ENCODE peak calls at places on chromosomes 13 and 19, in six cellular contexts. One of them, this sample, is unnamed.

GRCh38 chr13:23718916-23719470 is 148.8 kb downstream of the TNFRSF19 start:
- DNase-seq in glutamatergic neuron: no peak
- DNase-seq in brain microvascular endothelial cell: no peak
- DNase-seq in H1: no peak
- DNase-seq in endothelial cell: no peak
- DNase-seq in Peyer's patch: no peak
- DNase-seq in this sample: no peak

GRCh38 chr19:30565680-30566079 is 193.5 kb downstream of the ZNF536 start:
- DNase-seq in H1: no peak
- DNase-seq in Peyer's patch: no peak
- DNase-seq in brain microvascular endothelial cell: no peak
- DNase-seq in glutamatergic neuron: no peak
- DNase-seq in endothelial cell: no peak
- DNase-seq in this sample: no peak

GRCh38 chr13:40149611-40150283 is 494.3 kb downstream of the COG6 start:
- DNase-seq in Peyer's patch: no peak
- DNase-seq in brain microvascular endothelial cell: peak
- DNase-seq in glutamatergic neuron: no peak
- DNase-seq in endothelial cell: no peak
- DNase-seq in H1: no peak
- DNase-seq in this sample: no peak

GRCh38 chr13:107865643-107866006 is 349.7 kb downstream of the LIG4 start:
- DNase-seq in Peyer's patch: no peak
- DNase-seq in endothelial cell: no peak
- DNase-seq in H1: no peak
- DNase-seq in brain microvascular endothelial cell: no peak
- DNase-seq in glutamatergic neuron: no peak
- DNase-seq in this sample: no peak

GRCh38 chr13:107827840-107828549 is 387.3 kb downstream of the LIG4 start:
- DNase-seq in H1: no peak
- DNase-seq in glutamatergic neuron: no peak
- DNase-seq in Peyer's patch: no peak
- DNase-seq in endothelial cell: no peak
- DNase-seq in brain microvascular endothelial cell: no peak
- DNase-seq in this sample: no peak

GRCh38 chr13:99473515-99473914 is 27.8 kb upstream of the TM9SF2 start:
- DNase-seq in brain microvascular endothelial cell: no peak
- DNase-seq in Peyer's patch: no peak
- DNase-seq in endothelial cell: no peak
- DNase-seq in glutamatergic neuron: no peak
- DNase-seq in H1: no peak
- DNase-seq in this sample: no peak

GRCh38 chr19:38665950-38666661 is 18.7 kb downstream of the ACTN4 start:
- DNase-seq in H1: peak
- DNase-seq in glutamatergic neuron: no peak
- DNase-seq in Peyer's patch: no peak
- DNase-seq in endothelial cell: peak
- DNase-seq in brain microvascular endothelial cell: no peak
- DNase-seq in this sample: peak

GRCh38 chr19:38556521-38557174 is 61.1 kb downstream of the MAP4K1 start:
- DNase-seq in H1: no peak
- DNase-seq in brain microvascular endothelial cell: no peak
- DNase-seq in glutamatergic neuron: no peak
- DNase-seq in Peyer's patch: no peak
- DNase-seq in endothelial cell: no peak
- DNase-seq in this sample: no peak

GRCh38 chr19:38068851-38069250 is 155.2 kb downstream of the DPF1 start:
- DNase-seq in glutamatergic neuron: no peak
- DNase-seq in brain microvascular endothelial cell: no peak
- DNase-seq in endothelial cell: no peak
- DNase-seq in Peyer's patch: no peak
- DNase-seq in H1: no peak
- DNase-seq in this sample: no peak

GRCh38 chr13:46983881-46984280 is 87.0 kb upstream of the HTR2A start:
- DNase-seq in endothelial cell: no peak
- DNase-seq in H1: no peak
- DNase-seq in Peyer's patch: no peak
- DNase-seq in brain microvascular endothelial cell: peak
- DNase-seq in glutamatergic neuron: no peak
- DNase-seq in this sample: no peak

GRCh38 chr19:48837081-48837524 is 812 bp upstream of the HSD17B14 start:
- DNase-seq in glutamatergic neuron: peak
- DNase-seq in H1: peak
- DNase-seq in endothelial cell: peak
- DNase-seq in Peyer's patch: peak
- DNase-seq in brain microvascular endothelial cell: peak
- DNase-seq in this sample: peak

GRCh38 chr13:77298403-77298802 is 28.5 kb downstream of the MYCBP2 start:
- DNase-seq in brain microvascular endothelial cell: no peak
- DNase-seq in endothelial cell: no peak
- DNase-seq in H1: no peak
- DNase-seq in Peyer's patch: no peak
- DNase-seq in glutamatergic neuron: no peak
- DNase-seq in this sample: no peak

GRCh38 chr19:14337510-14337909 is 43.7 kb upstream of the ADGRE5 start:
- DNase-seq in brain microvascular endothelial cell: no peak
- DNase-seq in Peyer's patch: peak
- DNase-seq in H1: peak
- DNase-seq in glutamatergic neuron: no peak
- DNase-seq in endothelial cell: no peak
- DNase-seq in this sample: peak

GRCh38 chr19:754530-754929 is 3.6 kb downstream of the MISP start:
- DNase-seq in glutamatergic neuron: no peak
- DNase-seq in endothelial cell: no peak
- DNase-seq in Peyer's patch: no peak
- DNase-seq in brain microvascular endothelial cell: no peak
- DNase-seq in H1: no peak
- DNase-seq in this sample: no peak

GRCh38 chr19:10861118-10861651 is 10.2 kb upstream of the CARM1 start:
- DNase-seq in endothelial cell: peak
- DNase-seq in H1: peak
- DNase-seq in glutamatergic neuron: no peak
- DNase-seq in Peyer's patch: peak
- DNase-seq in brain microvascular endothelial cell: peak
- DNase-seq in this sample: peak

GRCh38 chr19:39940221-39940833 is 5.9 kb upstream of the FCGBP start:
- DNase-seq in glutamatergic neuron: no peak
- DNase-seq in brain microvascular endothelial cell: no peak
- DNase-seq in Peyer's patch: no peak
- DNase-seq in H1: no peak
- DNase-seq in endothelial cell: no peak
- DNase-seq in this sample: no peak

GRCh38 chr19:38401148-38401547 is 1.7 kb upstream of the FAM98C start:
- DNase-seq in H1: no peak
- DNase-seq in Peyer's patch: no peak
- DNase-seq in brain microvascular endothelial cell: peak
- DNase-seq in glutamatergic neuron: no peak
- DNase-seq in endothelial cell: peak
- DNase-seq in this sample: no peak

GRCh38 chr13:111912453-111912866 is 154.5 kb upstream of the SOX1 start:
- DNase-seq in Peyer's patch: peak
- DNase-seq in glutamatergic neuron: no peak
- DNase-seq in H1: peak
- DNase-seq in brain microvascular endothelial cell: no peak
- DNase-seq in endothelial cell: no peak
- DNase-seq in this sample: no peak

GRCh38 chr19:12664406-12665280 is 1.9 kb downstream of the MAN2B1 start:
- DNase-seq in Peyer's patch: no peak
- DNase-seq in glutamatergic neuron: no peak
- DNase-seq in H1: peak
- DNase-seq in endothelial cell: no peak
- DNase-seq in brain microvascular endothelial cell: no peak
- DNase-seq in this sample: peak

DNA sequence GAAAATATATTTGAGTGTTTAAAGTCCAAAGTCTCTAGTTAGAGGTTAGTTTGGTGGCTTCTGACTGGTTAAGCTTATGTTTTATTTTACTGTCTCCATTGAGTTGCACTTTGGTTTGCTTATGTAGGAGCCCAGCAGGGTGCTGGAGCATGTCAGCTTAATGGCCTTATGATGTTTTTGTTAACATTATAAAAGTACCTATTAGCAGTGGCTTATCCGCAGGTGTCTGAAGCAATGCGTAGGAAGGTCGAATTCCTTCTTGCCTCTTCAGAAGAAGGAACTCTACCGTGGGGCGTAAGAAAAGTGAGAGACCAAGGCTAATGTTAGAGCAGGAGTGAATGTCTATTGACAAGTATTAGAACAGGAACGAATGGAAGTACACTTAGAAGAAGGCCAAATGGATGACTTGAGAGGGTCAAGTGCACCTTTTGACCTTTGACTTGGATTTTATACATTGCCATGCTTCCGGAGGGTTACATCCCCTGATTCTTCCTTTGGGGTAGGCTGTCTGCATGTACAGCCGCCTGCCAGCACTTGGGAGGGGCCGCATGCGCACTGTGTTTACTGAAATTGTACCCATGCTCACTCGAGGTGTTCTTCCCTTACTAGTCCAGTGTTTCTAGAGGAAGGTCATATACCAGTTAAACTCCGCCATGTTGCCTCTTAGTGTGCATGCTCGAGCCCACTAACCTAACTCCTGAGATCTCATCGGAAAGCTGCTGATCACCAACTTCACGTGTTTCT is 793.9 kb upstream of the PCDH9 start:
- DNase-seq in brain microvascular endothelial cell: no peak
- DNase-seq in H1: no peak
- DNase-seq in glutamatergic neuron: no peak
- DNase-seq in Peyer's patch: no peak
- DNase-seq in endothelial cell: no peak
- DNase-seq in this sample: no peak
- TF ChIP-seq CTCF in brain microvascular endothelial cell: no peak
- TF ChIP-seq CTCF in H1: no peak
- TF ChIP-seq CTCF in glutamatergic neuron: no peak
- TF ChIP-seq CTCF in Peyer's patch: no peak
- TF ChIP-seq CTCF in endothelial cell: no peak
- TF ChIP-seq CTCF in this sample: no peak

GRCh38 chr19:47652285-47652684 is 43.4 kb downstream of the BICRA start:
- DNase-seq in Peyer's patch: no peak
- DNase-seq in endothelial cell: no peak
- DNase-seq in brain microvascular endothelial cell: no peak
- DNase-seq in glutamatergic neuron: no peak
- DNase-seq in H1: no peak
- DNase-seq in this sample: no peak

GRCh38 chr19:47650695-47651094 is 41.8 kb downstream of the BICRA start:
- DNase-seq in glutamatergic neuron: peak
- DNase-seq in H1: no peak
- DNase-seq in endothelial cell: no peak
- DNase-seq in brain microvascular endothelial cell: no peak
- DNase-seq in Peyer's patch: no peak
- DNase-seq in this sample: no peak

GRCh38 chr19:47651132-47651531 is 42.2 kb downstream of the BICRA start:
- DNase-seq in H1: no peak
- DNase-seq in endothelial cell: no peak
- DNase-seq in brain microvascular endothelial cell: no peak
- DNase-seq in Peyer's patch: no peak
- DNase-seq in glutamatergic neuron: no peak
- DNase-seq in this sample: no peak

GRCh38 chr19:47649588-47649987 is 40.7 kb downstream of the BICRA start:
- DNase-seq in glutamatergic neuron: no peak
- DNase-seq in Peyer's patch: no peak
- DNase-seq in endothelial cell: no peak
- DNase-seq in H1: no peak
- DNase-seq in brain microvascular endothelial cell: no peak
- DNase-seq in this sample: no peak

GRCh38 chr19:47651691-47652090 is 42.8 kb downstream of the BICRA start:
- DNase-seq in endothelial cell: no peak
- DNase-seq in brain microvascular endothelial cell: no peak
- DNase-seq in H1: no peak
- DNase-seq in Peyer's patch: no peak
- DNase-seq in glutamatergic neuron: no peak
- DNase-seq in this sample: no peak
- TF ChIP-seq CTCF in endothelial cell: no peak
- TF ChIP-seq CTCF in brain microvascular endothelial cell: peak
- TF ChIP-seq CTCF in H1: peak
- TF ChIP-seq CTCF in Peyer's patch: no peak
- TF ChIP-seq CTCF in glutamatergic neuron: no peak
- TF ChIP-seq CTCF in this sample: no peak

DNA sequence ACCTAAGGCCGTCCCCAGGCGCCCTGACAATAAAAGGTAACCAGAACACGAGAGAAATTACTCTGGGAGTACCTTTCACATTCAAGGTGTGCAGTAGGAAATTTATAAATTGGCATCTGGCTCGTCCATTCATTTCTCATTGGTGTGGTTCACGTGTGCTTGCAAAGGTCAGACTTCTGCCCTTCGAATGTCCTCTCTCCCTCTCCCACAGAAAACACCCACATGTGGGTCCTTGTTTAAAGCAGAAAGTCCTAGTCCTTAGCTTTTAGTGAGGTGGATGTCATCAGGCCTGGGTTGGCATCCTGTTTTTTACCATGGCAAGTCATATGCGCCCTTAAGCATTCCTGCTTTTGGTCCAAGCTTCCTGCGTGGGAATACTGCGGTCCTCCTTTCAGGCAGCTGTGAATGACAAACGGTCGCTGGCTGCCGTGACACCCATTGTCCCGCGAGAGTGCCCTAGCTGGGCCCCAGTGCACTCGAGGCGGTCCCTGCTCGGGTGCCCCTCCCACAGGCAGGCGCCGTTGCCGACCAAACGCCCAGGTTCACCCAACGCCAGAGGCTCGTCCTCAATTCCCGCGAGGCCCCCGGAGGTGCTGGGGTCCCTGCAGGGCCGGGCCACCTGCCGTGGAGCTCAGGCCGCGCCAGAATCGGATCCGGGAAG is at the start of gene NUDT19:
- DNase-seq in brain microvascular endothelial cell: peak
- DNase-seq in H1: peak
- DNase-seq in endothelial cell: no peak
- DNase-seq in glutamatergic neuron: peak
- DNase-seq in Peyer's patch: peak
- DNase-seq in this sample: peak
- TF ChIP-seq CTCF in brain microvascular endothelial cell: no peak
- TF ChIP-seq CTCF in H1: no peak
- TF ChIP-seq CTCF in endothelial cell: no peak
- TF ChIP-seq CTCF in glutamatergic neuron: no peak
- TF ChIP-seq CTCF in Peyer's patch: no peak
- TF ChIP-seq CTCF in this sample: no peak

DNA sequence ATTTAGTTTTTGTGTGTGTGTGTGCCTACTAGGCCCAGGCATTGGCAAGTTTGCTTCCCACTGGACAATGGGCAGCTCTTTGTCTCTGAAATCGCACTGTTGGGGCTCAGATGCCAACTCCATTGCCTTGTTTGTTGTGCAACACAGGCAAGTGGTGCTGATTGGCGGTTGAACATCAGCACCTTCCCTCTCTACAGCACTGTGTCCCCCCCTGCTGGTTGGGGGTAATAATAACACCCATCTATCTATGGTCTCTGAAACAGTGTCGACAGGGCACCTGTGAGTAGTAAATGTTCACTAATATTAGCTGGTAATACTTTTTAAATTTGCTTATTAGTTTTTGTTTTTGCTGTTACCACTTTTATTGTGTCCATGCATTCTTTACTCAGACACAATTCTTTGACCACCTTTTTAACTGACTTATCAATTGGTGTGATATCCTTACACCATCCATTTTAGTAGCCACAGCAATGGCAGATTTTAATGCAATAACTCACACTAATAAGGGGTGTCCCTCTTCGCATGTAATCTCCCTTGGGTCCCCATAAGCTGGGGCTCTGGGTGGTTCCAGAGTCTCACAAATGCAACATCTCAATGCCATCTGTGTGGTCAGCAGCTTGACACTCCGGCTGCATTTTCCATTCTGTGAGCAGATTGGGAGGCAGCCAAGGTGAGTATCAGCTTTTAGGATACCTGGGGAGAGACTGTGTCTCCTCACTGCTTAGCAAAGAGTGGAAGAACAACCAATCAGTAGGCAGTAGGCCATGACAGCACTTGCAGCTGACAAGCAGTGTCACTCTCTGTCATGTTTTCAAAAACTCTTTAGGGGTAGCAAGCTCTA is 47.7 kb upstream of the UQCRFS1 start:
- DNase-seq in H1: peak
- DNase-seq in Peyer's patch: no peak
- DNase-seq in glutamatergic neuron: peak
- DNase-seq in brain microvascular endothelial cell: no peak
- DNase-seq in endothelial cell: peak
- DNase-seq in this sample: peak
- TF ChIP-seq CTCF in H1: peak
- TF ChIP-seq CTCF in Peyer's patch: no peak
- TF ChIP-seq CTCF in glutamatergic neuron: peak
- TF ChIP-seq CTCF in brain microvascular endothelial cell: peak
- TF ChIP-seq CTCF in endothelial cell: peak
- TF ChIP-seq CTCF in this sample: peak

This sample was measured in nephron progenitor cell.